ENCODE peak calls at places on chromosome 22, in eight cellular contexts. Y is CD8-positive, alpha-beta T cell; E is uterus; V is heart right ventricle; J is ascending aorta; Z is GM23248; T is PC-3; A is CD8-positive, alpha-beta memory T cell. Q is an unnamed sample. For H3K36me3, the result is how much of the 10 kb centered on the place peaks cover.

GRCh38 chr22:48084749-48085090 is 1322.3 kb downstream of the TBC1D22A start:
- DNase-seq in Z (no peak), V (no peak), E (no peak), T (no peak), Y (no peak), A (no peak), J (no peak), Q (no peak)

GRCh38 chr22:38338772-38339379 is 21.6 kb upstream of the CSNK1E start:
- DNase-seq in T (no peak), J (peak), E (no peak), V (no peak), A (peak), Z (no peak), Y (no peak), Q (no peak)

GRCh38 chr22:24554316-24555159 is at the start of gene GUCD1:
- DNase-seq in E (no peak), T (peak), Z (peak), Y (no peak), J (no peak), V (no peak), A (peak), Q (no peak)

GRCh38 chr22:26701323-26701722 is 43.9 kb downstream of the MIAT start:
- DNase-seq in A (no peak), V (no peak), T (no peak), E (no peak), Z (no peak), J (no peak), Y (no peak), Q (no peak)

GRCh38 chr22:44119669-44120313 is 60.9 kb upstream of the PARVG start:
- DNase-seq in Y (no peak), E (no peak), Z (no peak), A (no peak), T (no peak), V (no peak), J (no peak), Q (no peak)

GRCh38 chr22:37803636-37804371 is 3.9 kb upstream of the GCAT start:
- DNase-seq in Z (no peak), E (no peak), V (no peak), T (no peak), Y (no peak), J (no peak), A (no peak), Q (no peak)

GRCh38 chr22:38314992-38315800 is 2.0 kb downstream of the CSNK1E start:
- DNase-seq in E (no peak), V (peak), Z (peak), J (no peak), Y (no peak), A (no peak), T (no peak), Q (no peak)

GRCh38 chr22:33756508-33756949 is 163.7 kb downstream of the LARGE1 start:
- DNase-seq in V (no peak), A (no peak), Z (no peak), E (no peak), T (no peak), J (no peak), Y (no peak), Q (peak)

GRCh38 chr22:27435839-27436581 is 365.5 kb downstream of the MN1 start:
- DNase-seq in E (peak), A (no peak), Z (peak), T (no peak), Y (no peak), V (peak), J (no peak), Q (no peak)

GRCh38 chr22:24926428-24926725 is 20.1 kb downstream of the LHFPL7 start:
- DNase-seq in Y (no peak), V (no peak), A (no peak), Z (no peak), J (no peak), T (no peak), E (no peak), Q (no peak)

GRCh38 chr22:19407649-19408606 is 23.6 kb downstream of the HIRA start:
- DNase-seq in T (no peak), J (no peak), V (peak), Y (no peak), Z (peak), E (no peak), A (no peak), Q (no peak)

GRCh38 chr22:19942071-19942885 is 660 bp upstream of the TXNRD2 start:
- DNase-seq in Y (no peak), E (peak), V (no peak), T (no peak), J (peak), Z (peak), A (no peak), Q (no peak)

GRCh38 chr22:23775779-23776375 is 3.2 kb downstream of the MMP11 start:
- DNase-seq in Z (no peak), J (no peak), Y (no peak), T (no peak), A (no peak), E (no peak), V (no peak), Q (no peak)

GRCh38 chr22:38700789-38701628 is at the start of gene JOSD1:
- DNase-seq in Z (peak), Y (peak), V (peak), A (peak), E (peak), J (peak), T (peak), Q (peak)

GRCh38 chr22:19704355-19705015 is 9.8 kb upstream of the SEPTIN5 start:
- DNase-seq in E (no peak), Y (no peak), A (no peak), T (no peak), V (no peak), Z (no peak), J (no peak), Q (no peak)

GRCh38 chr22:48145738-48146137 is 1383.3 kb downstream of the TBC1D22A start:
- DNase-seq in E (no peak), A (no peak), Y (no peak), J (no peak), T (no peak), Z (no peak), V (no peak), Q (no peak)

GRCh38 chr22:20656902-20657836 is 116.7 kb upstream of the SERPIND1 start:
- DNase-seq in T (no peak), J (no peak), V (no peak), E (no peak), Y (no peak), Z (no peak), A (no peak), Q (no peak)

GRCh38 chr22:26845016-26845728 is 187.8 kb downstream of the MIAT start:
- DNase-seq in T (no peak), A (no peak), V (no peak), E (no peak), Z (no peak), J (no peak), Y (no peak), Q (no peak)

GRCh38 chr22:19733755-19734154 is 10.4 kb downstream of the GP1BB start:
- DNase-seq in E (no peak), Z (no peak), Y (no peak), V (no peak), T (no peak), A (no peak), J (no peak), Q (no peak)

GRCh38 chr22:38462960-38463784 is 4.7 kb upstream of the KDELR3 start:
- DNase-seq in J (no peak), Y (no peak), Z (no peak), V (peak), E (peak), T (no peak), A (no peak), Q (no peak)

GRCh38 chr22:30092686-30093085 is 12.4 kb downstream of the HORMAD2 start:
- DNase-seq in Y (no peak), V (no peak), J (no peak), E (no peak), Z (no peak), T (no peak), A (no peak), Q (no peak)

GRCh38 chr22:37907036-37907954 is 1.2 kb downstream of the MICALL1 start:
- DNase-seq in T (no peak), E (no peak), Y (no peak), A (no peak), V (no peak), Z (peak), J (no peak), Q (no peak)

GRCh38 chr22:19064354-19065054 is 57.7 kb downstream of the DGCR2 start:
- DNase-seq in A (no peak), J (no peak), E (no peak), V (no peak), Y (no peak), T (no peak), Z (no peak), Q (no peak)

GRCh38 chr22:38760477-38761201 is 4.8 kb upstream of the SUN2 start:
- DNase-seq in T (no peak), A (no peak), J (no peak), Y (no peak), Z (peak), V (no peak), E (no peak), Q (no peak)

GRCh38 chr22:23700706-23701105 is 9.9 kb downstream of the RGL4 start:
- DNase-seq in V (no peak), Y (no peak), T (no peak), J (peak), E (no peak), A (no peak), Z (no peak), Q (no peak)

GRCh38 chr22:42931421-42932196 is 74.5 kb upstream of the ARFGAP3 start:
- DNase-seq in Y (no peak), E (no peak), Z (peak), V (no peak), J (peak), A (no peak), T (no peak), Q (no peak)

GRCh38 chr22:50261615-50262459 is at the start of gene MAPK12:
- DNase-seq in J (no peak), A (no peak), V (peak), E (no peak), Z (peak), T (peak), Y (no peak), Q (no peak)

GRCh38 chr22:29936186-29936585 is 53.2 kb downstream of the MTMR3 start:
- DNase-seq in E (no peak), V (no peak), Y (no peak), T (no peak), A (no peak), J (no peak), Z (no peak), Q (no peak)

GRCh38 chr22:38345782-38346181 is 28.5 kb upstream of the CSNK1E start:
- DNase-seq in E (peak), Z (no peak), T (no peak), A (peak), Y (no peak), J (peak), V (no peak), Q (no peak)

GRCh38 chr22:17890245-17890671 is 116.0 kb upstream of the BID start:
- DNase-seq in T (peak), A (no peak), E (no peak), J (no peak), V (no peak), Y (no peak), Z (peak), Q (no peak)

GRCh38 chr22:40368016-40368415 is 2.4 kb upstream of the SGSM3 start:
- DNase-seq in T (no peak), Z (no peak), V (no peak), A (no peak), J (no peak), Y (no peak), E (no peak), Q (no peak)
- H3K36me3 ChIP-seq in T (under half), Z (under half), V (under half), A (under half), J (under half), Y (under half), E (under half), Q (under half)

DNA sequence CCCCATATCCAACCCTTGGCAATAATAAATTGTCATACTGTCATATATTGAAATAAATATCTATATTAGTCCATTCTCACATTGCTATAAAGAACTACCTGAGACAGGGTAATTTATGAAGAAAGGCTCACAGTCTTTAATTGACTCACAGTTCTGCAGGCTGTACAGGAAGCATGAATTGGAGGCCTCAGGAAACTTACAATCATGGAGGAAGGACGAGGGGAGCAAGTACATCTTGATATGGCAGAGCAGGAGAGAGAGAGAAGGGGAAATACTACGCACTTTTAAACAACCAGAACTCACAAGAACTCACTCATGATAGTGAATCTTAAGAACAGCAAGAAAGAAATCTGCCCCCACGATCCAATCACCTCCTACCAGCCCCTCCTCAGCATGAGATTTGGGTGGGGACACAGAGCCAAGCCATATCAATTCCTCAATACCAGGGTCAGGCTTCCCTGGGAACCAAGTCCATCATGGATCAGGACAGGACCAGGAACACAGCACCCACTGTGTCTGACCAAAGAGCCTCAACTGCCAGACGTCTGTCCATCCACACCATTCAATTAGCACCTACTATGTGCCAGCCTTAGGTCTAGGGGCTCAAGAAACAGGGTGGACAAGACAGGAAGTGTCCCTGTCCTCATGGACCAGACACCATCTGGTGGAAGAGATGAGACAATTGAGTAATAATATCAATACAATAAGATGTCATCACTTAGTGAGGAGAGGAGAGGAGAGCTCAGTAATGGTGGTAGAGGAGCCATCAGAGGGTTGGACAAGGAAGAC is 56.9 kb upstream of the TOP3B start:
- DNase-seq in Z (no peak), J (no peak), E (no peak), Y (no peak), A (no peak), V (no peak), T (no peak), Q (no peak)
- H3K36me3 ChIP-seq in Z (under half), J (under half), E (under half), Y (under half), A (under half), V (under half), T (under half), Q (under half)

DNA sequence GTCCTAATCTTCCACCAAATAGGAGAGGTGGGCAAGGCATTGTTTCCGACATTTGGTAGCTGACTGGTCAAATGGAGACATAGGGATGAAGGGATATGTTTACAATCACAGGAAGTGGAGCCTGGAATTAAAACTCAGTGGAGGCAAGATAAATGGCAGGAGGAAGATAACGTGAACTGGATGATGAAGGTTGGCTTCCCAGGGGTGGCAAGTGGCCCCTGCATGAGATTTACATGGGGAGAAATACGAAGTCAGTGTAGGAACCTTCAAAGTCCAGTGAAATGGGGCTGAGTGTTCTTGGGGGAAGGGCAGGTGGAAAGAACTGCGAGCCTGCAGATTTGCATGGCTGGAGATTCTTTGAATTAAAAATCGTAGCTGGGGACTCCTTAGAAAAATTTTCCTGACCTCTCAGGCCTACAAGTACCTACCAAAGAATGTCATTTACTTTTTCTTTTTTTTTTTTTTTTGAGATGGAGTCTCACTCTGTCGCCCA is 724 bp upstream of the FOXRED2 start:
- DNase-seq in Y (no peak), A (no peak), E (no peak), Z (no peak), T (no peak), J (no peak), V (no peak), Q (no peak)
- H3K36me3 ChIP-seq in Y (under half), A (under half), E (under half), Z (under half), T (under half), J (under half), V (under half), Q (under half)

GRCh38 chr22:46378499-46379300 is 43.2 kb downstream of the TRMU start:
- DNase-seq in Y (no peak), Z (no peak), E (no peak), J (no peak), A (peak), T (no peak), V (peak), Q (no peak)

GRCh38 chr22:46379301-46379930 is 43.9 kb downstream of the TRMU start:
- DNase-seq in V (no peak), T (no peak), Z (no peak), E (no peak), J (no peak), Y (no peak), A (no peak), Q (no peak)

GRCh38 chr22:46376908-46377565 is 41.5 kb downstream of the TRMU start:
- DNase-seq in J (no peak), Z (no peak), V (peak), A (no peak), T (no peak), E (no peak), Y (no peak), Q (no peak)

GRCh38 chr22:46376096-46376495 is 40.6 kb downstream of the TRMU start:
- DNase-seq in T (no peak), A (no peak), Z (no peak), J (no peak), E (no peak), Y (no peak), V (no peak), Q (no peak)

GRCh38 chr22:46377566-46378498 is 42.3 kb downstream of the TRMU start:
- DNase-seq in J (no peak), T (peak), A (no peak), Z (peak), E (no peak), V (peak), Y (no peak), Q (no peak)
- H3K36me3 ChIP-seq in J (under half), T (under half), A (under half), Z (under half), E (under half), V (under half), Y (under half), Q (under half)

GRCh38 chr22:28743852-28744251 is 2.0 kb downstream of the HSCB start:
- DNase-seq in Z (no peak), A (no peak), J (no peak), E (no peak), V (no peak), T (no peak), Y (no peak), Q (no peak)
- H3K36me3 ChIP-seq in Z (under half), A (under half), J (under half), E (under half), V (under half), T (under half), Y (under half), Q (under half)

GRCh38 chr22:41217553-41218157 is 12.5 kb downstream of the L3MBTL2 start:
- DNase-seq in Y (no peak), T (no peak), E (peak), V (peak), A (no peak), Z (peak), J (peak), Q (no peak)
- H3K36me3 ChIP-seq in Y (under half), T (under half), E (under half), V (under half), A (under half), Z (under half), J (half or more), Q (under half)

GRCh38 chr22:45322873-45323525 is 13.3 kb downstream of the FAM118A start:
- DNase-seq in A (no peak), E (no peak), V (no peak), T (no peak), Y (no peak), J (no peak), Z (no peak), Q (no peak)
- H3K36me3 ChIP-seq in A (under half), E (under half), V (under half), T (under half), Y (under half), J (under half), Z (under half), Q (under half)

GRCh38 chr22:31723699-31724098 is 26.2 kb downstream of the PRR14L start:
- DNase-seq in Y (no peak), T (no peak), A (no peak), E (no peak), J (no peak), Z (no peak), V (no peak), Q (no peak)
- H3K36me3 ChIP-seq in Y (under half), T (under half), A (under half), E (under half), J (under half), Z (under half), V (under half), Q (under half)

GRCh38 chr22:32518848-32519247 is 44.2 kb downstream of the FBXO7 start:
- DNase-seq in V (no peak), J (no peak), T (peak), Y (no peak), Z (no peak), A (no peak), E (no peak), Q (no peak)

GRCh38 chr22:32515074-32515473 is 40.5 kb downstream of the FBXO7 start:
- DNase-seq in V (no peak), Y (no peak), J (no peak), Z (no peak), A (no peak), T (no peak), E (no peak), Q (no peak)

GRCh38 chr22:32518351-32518750 is 43.7 kb downstream of the FBXO7 start:
- DNase-seq in Z (peak), V (no peak), J (no peak), T (no peak), E (no peak), A (no peak), Y (no peak), Q (no peak)

GRCh38 chr22:32517921-32518320 is 43.3 kb downstream of the FBXO7 start:
- DNase-seq in T (no peak), V (no peak), Z (no peak), E (no peak), J (no peak), Y (no peak), A (no peak), Q (no peak)

DNA sequence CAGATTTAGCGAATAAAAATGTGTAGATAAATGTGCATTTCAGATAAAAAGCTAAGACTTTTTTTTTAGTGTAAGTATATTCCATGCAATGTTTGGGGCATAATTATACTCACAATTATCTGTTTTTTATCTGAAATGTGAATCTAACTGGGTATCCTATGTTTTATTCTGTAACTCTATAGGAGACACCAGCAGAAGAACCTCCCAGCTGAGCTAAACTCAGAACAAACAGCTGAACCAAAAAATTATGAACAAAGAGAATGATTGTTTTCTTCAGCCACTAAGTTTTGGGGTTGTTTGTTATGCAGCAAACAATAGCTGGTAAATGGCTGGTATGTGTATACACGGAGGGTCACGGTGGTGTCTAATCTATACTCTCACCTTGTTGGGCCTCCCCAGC is 42.9 kb downstream of the FBXO7 start:
- DNase-seq in V (no peak), Z (no peak), T (no peak), E (no peak), A (no peak), Y (no peak), J (no peak), Q (no peak)
- H3K36me3 ChIP-seq in V (under half), Z (under half), T (under half), E (under half), A (under half), Y (under half), J (under half), Q (under half)